ENCODE peak calls at places on chromosomes 3 and 15, in eight cellular contexts. H is activated T-helper 1 cell treated with Interleukin-2 at 50 U/mL for 16 hours, L is substantia nigra, S is AG20443, G is OCI-LY7, P is mucosa of descending colon, D is neural crest cell, W is RWPE1. Q is an unnamed sample.

GRCh38 chr3:31132132-31132769 is 237.8 kb upstream of the GADL1 start:
- DNase-seq in H (no peak), L (no peak), S (peak; percentile 34), G (peak; percentile 54), P (no peak), D (no peak), W (peak; percentile 36), Q (no peak)

GRCh38 chr3:144031938-144032337 is 60.3 kb downstream of the DIPK2A start:
- DNase-seq in H (no peak), L (peak; percentile 85), S (peak; percentile 34), G (no peak), P (no peak), D (no peak), W (no peak), Q (peak; percentile 70)

GRCh38 chr3:42262525-42262924 is 3.5 kb downstream of the CCK start:
- DNase-seq in H (no peak), L (no peak), S (peak; percentile 62), G (no peak), P (no peak), D (no peak), W (peak; percentile 75), Q (no peak)

GRCh38 chr15:69158201-69158842 is 2.1 kb upstream of the GLCE start:
- DNase-seq in H (no peak), L (no peak), S (no peak), G (no peak), P (no peak), D (no peak), W (no peak), Q (no peak)

GRCh38 chr3:128427175-128427857 is 39.4 kb downstream of the DNAJB8 start:
- DNase-seq in H (no peak), L (no peak), S (no peak), G (no peak), P (no peak), D (no peak), W (no peak), Q (no peak)

GRCh38 chr15:43912991-43913927 is 86.5 kb downstream of the WDR76 start:
- DNase-seq in H (no peak), L (peak; percentile 16), S (peak; percentile 86), G (no peak), P (no peak), D (no peak), W (peak; percentile 93), Q (no peak)

GRCh38 chr3:160450846-160451245 is 1.3 kb upstream of the TRIM59 start:
- DNase-seq in H (no peak), L (no peak), S (peak; percentile 90), G (no peak), P (no peak), D (no peak), W (no peak), Q (no peak)

GRCh38 chr15:35934383-35935049 is 388.6 kb upstream of the DPH6 start:
- DNase-seq in H (no peak), L (no peak), S (no peak), G (no peak), P (no peak), D (no peak), W (no peak), Q (no peak)

GRCh38 chr15:23797747-23798157 is 110.6 kb upstream of the NDN start:
- DNase-seq in H (no peak), L (no peak), S (no peak), G (no peak), P (no peak), D (peak; percentile 29), W (no peak), Q (no peak)

GRCh38 chr15:70342554-70343548 is 245.1 kb upstream of the TLE3 start:
- DNase-seq in H (no peak), L (no peak), S (no peak), G (no peak), P (no peak), D (no peak), W (no peak), Q (no peak)

GRCh38 chr15:69666441-69666882 is 213.8 kb downstream of the RPLP1 start:
- DNase-seq in H (no peak), L (no peak), S (no peak), G (no peak), P (no peak), D (no peak), W (no peak), Q (no peak)

GRCh38 chr3:90092994-90093393 is 985.6 kb downstream of the EPHA3 start:
- DNase-seq in H (no peak), L (no peak), S (peak; percentile 11), G (peak; percentile 10), P (no peak), D (no peak), W (peak; percentile 8), Q (no peak)

GRCh38 chr3:133833267-133833666 is 27.7 kb downstream of the SRPRB start:
- DNase-seq in H (no peak), L (no peak), S (no peak), G (no peak), P (no peak), D (no peak), W (no peak), Q (no peak)

GRCh38 chr3:62529230-62529629 is 155.9 kb upstream of the FEZF2 start:
- DNase-seq in H (no peak), L (no peak), S (no peak), G (peak; percentile 16), P (no peak), D (peak; percentile 65), W (peak; percentile 13), Q (no peak)

GRCh38 chr3:69777582-69777967 is 38.3 kb downstream of the MITF start:
- DNase-seq in H (no peak), L (no peak), S (no peak), G (no peak), P (no peak), D (no peak), W (no peak), Q (no peak)

GRCh38 chr15:83365370-83365938 is 81.0 kb upstream of the BNC1 start:
- DNase-seq in H (no peak), L (peak; percentile 44), S (peak; percentile 85), G (no peak), P (no peak), D (peak; percentile 30), W (peak; percentile 76), Q (no peak)

GRCh38 chr3:12579919-12580318 is 23.0 kb downstream of the MKRN2 start:
- DNase-seq in H (no peak), L (no peak), S (peak; percentile 38), G (no peak), P (no peak), D (no peak), W (no peak), Q (no peak)

GRCh38 chr3:41404601-41405000 is 205.3 kb downstream of the CTNNB1 start:
- DNase-seq in H (no peak), L (no peak), S (no peak), G (no peak), P (no peak), D (no peak), W (no peak), Q (no peak)

GRCh38 chr3:70889162-70890045 is 577.0 kb upstream of the MDFIC2 start:
- DNase-seq in H (no peak), L (no peak), S (peak; percentile 35), G (no peak), P (no peak), D (no peak), W (no peak), Q (no peak)

GRCh38 chr3:32709346-32709745 is 24.4 kb downstream of the CNOT10 start:
- DNase-seq in H (no peak), L (no peak), S (no peak), G (no peak), P (no peak), D (no peak), W (no peak), Q (no peak)

GRCh38 chr15:65954289-65954741 is 85.0 kb downstream of the RAB11A start:
- DNase-seq in H (no peak), L (no peak), S (no peak), G (peak; percentile 44), P (no peak), D (peak; percentile 9), W (peak; percentile 67), Q (no peak)

GRCh38 chr15:31079519-31079918 is 22.0 kb downstream of the TRPM1 start:
- DNase-seq in H (no peak), L (no peak), S (no peak), G (no peak), P (no peak), D (no peak), W (no peak), Q (no peak)

GRCh38 chr3:30263238-30263920 is 343.0 kb upstream of the TGFBR2 start:
- DNase-seq in H (no peak), L (no peak), S (no peak), G (no peak), P (no peak), D (no peak), W (no peak), Q (no peak)

GRCh38 chr3:55167586-55168317 is 239.9 kb upstream of the LRTM1 start:
- DNase-seq in H (no peak), L (no peak), S (no peak), G (no peak), P (no peak), D (no peak), W (no peak), Q (no peak)

Q was measured in prostate gland.